ENCODE peak calls at places on chromosomes 5 and 9, in eight cellular contexts. I, W, Q, B, U, D, L and Z are unnamed samples.

GRCh38 chr9:133742251-133742650 is 4.1 kb upstream of the SARDH start:
- DNase-seq in I (no peak), W (no peak), Q (no peak), B (no peak), U (no peak), D (no peak), L (no peak), Z (no peak)

GRCh38 chr5:1112596-1113331 is 901 bp upstream of the SLC12A7 start:
- DNase-seq in I (no peak), W (no peak), Q (no peak), B (no peak), U (peak; percentile 62), D (no peak), L (no peak), Z (no peak)

GRCh38 chr9:133032171-133032570 is 1.4 kb downstream of the GTF3C5 start:
- DNase-seq in I (no peak), W (no peak), Q (no peak), B (no peak), U (no peak), D (no peak), L (no peak), Z (no peak)

GRCh38 chr9:8514760-8515159 is 715.2 kb upstream of the DMAC1 start:
- DNase-seq in I (no peak), W (no peak), Q (no peak), B (no peak), U (no peak), D (no peak), L (no peak), Z (no peak)

GRCh38 chr5:112862085-112862484 is 998 bp downstream of the SRP19 start:
- DNase-seq in I (no peak), W (no peak), Q (no peak), B (no peak), U (no peak), D (no peak), L (no peak), Z (no peak)

GRCh38 chr5:157366741-157367684 is 93.0 kb upstream of the NIPAL4 start:
- DNase-seq in I (peak; percentile 9), W (peak; percentile 84), Q (no peak), B (peak; percentile 89), U (peak; percentile 69), D (peak; percentile 81), L (peak; percentile 28), Z (peak; percentile 86)

GRCh38 chr9:93976973-93977372 is 21.8 kb upstream of the BARX1 start:
- DNase-seq in I (no peak), W (no peak), Q (no peak), B (no peak), U (no peak), D (no peak), L (no peak), Z (no peak)

GRCh38 chr9:96129698-96130097 is 172.3 kb downstream of the HSD17B3 start:
- DNase-seq in I (no peak), W (no peak), Q (no peak), B (no peak), U (no peak), D (no peak), L (no peak), Z (no peak)

GRCh38 chr5:13643196-13643595 is 301.3 kb downstream of the DNAH5 start:
- DNase-seq in I (no peak), W (no peak), Q (no peak), B (no peak), U (no peak), D (no peak), L (no peak), Z (no peak)

GRCh38 chr9:135591491-135592330 is 30.2 kb downstream of the PAEP start:
- DNase-seq in I (no peak), W (no peak), Q (no peak), B (no peak), U (no peak), D (no peak), L (no peak), Z (no peak)

GRCh38 chr5:73748510-73749410 is 122.8 kb downstream of the ARHGEF28 start:
- DNase-seq in I (no peak), W (peak; percentile 53), Q (peak; percentile 51), B (peak; percentile 89), U (no peak), D (peak; percentile 50), L (peak; percentile 58), Z (peak; percentile 82)

GRCh38 chr5:40866844-40867243 is 25.7 kb downstream of the CARD6 start:
- DNase-seq in I (no peak), W (no peak), Q (no peak), B (no peak), U (no peak), D (no peak), L (no peak), Z (no peak)

GRCh38 chr5:96297867-96298266 is 135.2 kb downstream of the PCSK1 start:
- DNase-seq in I (peak; percentile 33), W (peak; percentile 100), Q (no peak), B (peak; percentile 94), U (no peak), D (peak; percentile 96), L (no peak), Z (peak; percentile 96)

GRCh38 chr5:99141534-99142135 is 212.8 kb upstream of the CHD1 start:
- DNase-seq in I (no peak), W (no peak), Q (no peak), B (no peak), U (no peak), D (no peak), L (no peak), Z (no peak)

GRCh38 chr9:112439825-112440224 is 46.8 kb upstream of the KIAA1958 start:
- DNase-seq in I (no peak), W (no peak), Q (no peak), B (no peak), U (no peak), D (no peak), L (no peak), Z (no peak)

GRCh38 chr5:15286659-15287058 is 213.3 kb upstream of the FBXL7 start:
- DNase-seq in I (no peak), W (no peak), Q (no peak), B (no peak), U (peak; percentile 35), D (no peak), L (peak; percentile 13), Z (peak; percentile 39)

GRCh38 chr5:122311888-122312669 is at the start of gene SNCAIP:
- DNase-seq in I (peak; percentile 38), W (peak; percentile 64), Q (peak; percentile 39), B (peak; percentile 48), U (peak; percentile 75), D (peak; percentile 33), L (peak; percentile 14), Z (peak; percentile 36)

GRCh38 chr5:17374157-17374556 is 123.9 kb upstream of the TAF11L2 start:
- DNase-seq in I (no peak), W (peak; percentile 61), Q (no peak), B (no peak), U (no peak), D (peak; percentile 10), L (no peak), Z (peak; percentile 40)

GRCh38 chr9:127181595-127182190 is 59.3 kb upstream of the ANGPTL2 start:
- DNase-seq in I (no peak), W (no peak), Q (no peak), B (no peak), U (no peak), D (no peak), L (no peak), Z (no peak)

GRCh38 chr9:21455320-21455719 is 15.1 kb downstream of the IFNA1 start:
- DNase-seq in I (peak; percentile 53), W (peak; percentile 25), Q (no peak), B (peak; percentile 56), U (peak; percentile 39), D (peak; percentile 50), L (no peak), Z (peak; percentile 63)

GRCh38 chr5:147051193-147051592 is 172.6 kb upstream of the PPP2R2B start:
- DNase-seq in I (no peak), W (no peak), Q (no peak), B (no peak), U (no peak), D (peak; percentile 70), L (no peak), Z (peak; percentile 14)
- TF ChIP-seq CTCF in I (no peak), W (no peak), Q (no peak), B (no peak), U (no peak), D (no peak), L (no peak), Z (no peak)

GRCh38 chr5:142568271-142568995 is 117.5 kb downstream of the FGF1 start:
- DNase-seq in I (no peak), W (peak; percentile 90), Q (no peak), B (peak; percentile 61), U (no peak), D (peak; percentile 79), L (peak; percentile 43), Z (peak; percentile 76)
- H3K4me3 ChIP-seq in I (no peak overlapping the region), W (no peak overlapping the region), Q (no peak overlapping the region), B (no peak overlapping the region), U (no peak overlapping the region), D (no peak overlapping the region), L (no peak overlapping the region), Z (no peak overlapping the region)

DNA sequence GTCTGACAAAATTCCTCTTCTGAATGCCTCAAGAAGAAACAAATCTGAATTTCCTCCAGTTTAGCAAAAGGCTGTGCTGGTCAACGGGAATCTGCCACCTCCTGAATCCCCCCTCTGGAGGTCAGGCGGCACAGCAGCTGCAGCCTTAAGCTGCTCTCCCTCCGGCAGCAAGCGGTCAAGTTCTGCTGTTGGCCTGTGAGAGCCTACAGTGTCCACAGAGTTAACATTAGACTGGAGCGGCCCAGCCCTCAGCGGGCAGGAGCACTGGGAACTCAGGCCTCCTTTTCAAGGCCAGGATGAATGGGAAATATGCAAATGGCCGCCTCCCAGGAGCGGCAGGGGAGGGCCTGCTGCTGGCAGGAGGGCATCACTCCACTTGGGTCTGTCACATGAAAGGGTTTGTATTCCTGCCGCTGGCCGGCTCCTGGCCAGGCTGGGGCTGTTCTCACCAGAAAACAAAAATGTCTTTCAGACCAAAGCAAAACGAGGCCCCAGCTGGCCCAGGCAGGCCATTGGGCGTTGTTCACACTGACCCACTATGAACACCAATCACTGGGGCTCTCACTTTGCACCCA is 8.2 kb downstream of the ACSL6 start:
- DNase-seq in I (no peak), W (peak; percentile 5), Q (peak; percentile 41), B (peak; percentile 44), U (peak; percentile 75), D (no peak), L (peak; percentile 20), Z (peak; percentile 20)
- TF ChIP-seq CTCF in I (no peak), W (no peak), Q (peak; percentile 25), B (no peak), U (peak; percentile 37), D (no peak), L (peak; percentile 18), Z (peak; percentile 22)

DNA sequence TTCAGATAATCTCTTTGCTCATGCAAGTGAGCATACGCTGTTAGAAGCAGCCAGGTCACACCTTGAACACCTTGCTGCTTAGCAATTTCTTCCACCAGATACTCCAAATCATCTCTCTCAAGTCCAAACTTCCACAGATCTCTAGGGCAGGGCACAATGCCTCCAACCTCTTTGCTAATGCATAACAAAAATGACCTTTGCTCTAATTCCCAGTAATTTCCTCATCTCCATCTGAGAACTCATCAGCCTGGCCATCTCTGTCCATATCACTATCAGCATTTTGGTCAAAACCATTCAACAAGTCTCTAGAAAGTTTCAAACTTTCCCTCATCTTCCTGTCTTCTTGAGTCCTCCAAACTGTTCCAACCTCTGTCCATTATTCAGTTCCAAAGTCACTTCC is 139.3 kb upstream of the NR4A3 start:
- DNase-seq in I (no peak), W (no peak), Q (no peak), B (no peak), U (no peak), D (no peak), L (no peak), Z (no peak)
- H3K4me3 ChIP-seq in I (no peak overlapping the region), W (no peak overlapping the region), Q (no peak overlapping the region), B (no peak overlapping the region), U (no peak overlapping the region), D (no peak overlapping the region), L (no peak overlapping the region), Z (no peak overlapping the region)